ENCODE peak calls at places on chromosomes 4 and X, in five cellular contexts. I is astrocyte, N is upper lobe of left lung, F is aorta, W is cardiac muscle cell. K is an unnamed sample. For H3K4me1, the result is how much of the 10 kb centered on the place peaks cover.

GRCh38 chr4:24730256-24731001 is 64.9 kb upstream of the SOD3 start:
- DNase-seq in I (peak), N (peak), F (peak), W (no peak), K (peak)

GRCh38 chr4:56307423-56307822 is 79.9 kb downstream of the AASDH start:
- DNase-seq in I (peak), N (no peak), F (no peak), W (no peak), K (no peak)

GRCh38 chr4:157779084-157779483 is 393.7 kb downstream of the GASK1B start:
- DNase-seq in I (no peak), N (no peak), F (no peak), W (peak), K (no peak)

GRCh38 chrX:16743604-16744325 is 24.4 kb downstream of the SYAP1 start:
- DNase-seq in I (peak), N (no peak), F (no peak), W (no peak), K (no peak)

GRCh38 chr4:144905286-144905685 is 192.7 kb downstream of the ANAPC10 start:
- DNase-seq in I (no peak), N (no peak), F (no peak), W (peak), K (no peak)

GRCh38 chrX:13747836-13748235 is 13.3 kb downstream of the OFD1 start:
- DNase-seq in I (peak), N (no peak), F (no peak), W (peak), K (no peak)

GRCh38 chr4:4990329-4990728 is 28.9 kb downstream of the CYTL1 start:
- DNase-seq in I (no peak), N (no peak), F (no peak), W (no peak), K (no peak)

GRCh38 chrX:48923771-48924170 is 4.9 kb upstream of the PIM2 start:
- DNase-seq in I (no peak), N (no peak), F (no peak), W (no peak), K (no peak)

GRCh38 chr4:78622253-78622979 is 70.8 kb downstream of the ANXA3 start:
- DNase-seq in I (peak), N (no peak), F (no peak), W (no peak), K (no peak)

GRCh38 chr4:73315091-73315490 is 56.5 kb upstream of the ANKRD17 start:
- DNase-seq in I (peak), N (no peak), F (no peak), W (no peak), K (no peak)

DNA sequence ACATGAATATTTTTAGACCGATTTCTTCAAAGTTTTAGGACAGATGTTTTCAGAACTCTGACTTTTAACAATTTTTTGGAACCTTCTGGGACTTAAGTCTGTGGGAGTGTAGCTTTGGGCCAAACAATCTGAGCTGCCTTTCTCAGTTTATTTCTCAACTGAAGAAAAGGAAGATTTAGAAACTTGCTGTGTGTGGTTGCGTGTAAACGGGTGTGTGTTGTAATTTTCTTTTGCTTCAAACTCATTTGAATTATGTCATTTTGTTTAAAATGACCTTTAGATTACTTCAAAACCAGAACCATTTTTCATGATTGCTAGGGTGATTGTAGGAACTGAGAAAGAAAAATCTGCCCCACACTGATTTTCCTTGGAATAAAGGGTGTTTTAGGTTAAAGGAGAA is 577.7 kb upstream of the GALNTL6 start:
- DNase-seq in I (no peak), N (no peak), F (no peak), W (no peak), K (no peak)
- H3K4me1 ChIP-seq in I (under half), N (under half), F (under half), W (under half), K (under half)

DNA sequence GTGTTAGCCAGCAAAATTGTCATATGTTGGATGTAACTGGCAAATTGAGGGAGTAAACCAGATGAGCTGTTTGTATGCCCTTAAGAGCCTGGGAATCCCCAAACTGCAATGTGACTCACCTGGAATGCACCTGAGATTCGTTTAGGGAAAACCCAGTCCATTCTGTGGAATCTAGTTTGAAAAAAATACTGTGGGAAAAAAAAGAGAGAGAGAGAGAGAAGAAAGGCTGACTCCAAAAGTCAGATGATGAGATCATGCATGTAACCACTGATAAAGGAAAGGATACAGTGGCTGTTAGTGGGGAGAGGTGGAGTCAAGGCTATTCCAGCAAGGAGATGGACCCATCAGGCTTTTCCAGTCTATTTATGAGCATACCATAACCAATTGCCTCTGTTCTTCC is 48.5 kb downstream of the SLC9A7 start:
- DNase-seq in I (peak), N (no peak), F (no peak), W (no peak), K (no peak)
- H3K4me1 ChIP-seq in I (under half), N (under half), F (under half), W (under half), K (under half)

DNA sequence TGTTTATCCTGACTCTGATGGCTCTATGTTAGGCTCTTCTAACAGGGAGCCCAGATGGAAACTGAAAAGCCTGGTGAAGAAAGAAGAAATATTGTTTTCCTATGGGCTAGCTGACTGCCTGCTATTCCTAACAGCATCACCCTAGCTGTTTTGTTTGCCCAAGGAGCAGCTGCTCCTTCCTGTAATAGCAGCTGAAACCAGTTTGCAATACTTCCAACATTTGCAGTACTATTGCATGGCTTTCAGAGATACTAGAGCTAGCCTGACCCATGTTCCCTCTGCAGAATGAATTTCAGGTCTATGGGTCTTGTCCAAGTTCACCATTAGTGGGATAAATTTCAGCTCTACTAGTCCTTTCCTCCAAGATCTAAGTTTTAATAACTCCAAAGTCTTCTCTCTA is 495.2 kb downstream of the INPP4B start:
- DNase-seq in I (no peak), N (no peak), F (no peak), W (no peak), K (no peak)
- H3K4me1 ChIP-seq in I (under half), N (under half), F (under half), W (half or more), K (under half)

GRCh38 chr4:1223841-1224809 is 24.8 kb downstream of the CTBP1 start:
- DNase-seq in I (no peak), N (no peak), F (no peak), W (no peak), K (no peak)

GRCh38 chr4:1226167-1226514 is 22.8 kb downstream of the CTBP1 start:
- DNase-seq in I (no peak), N (no peak), F (no peak), W (no peak), K (peak)

GRCh38 chr4:1227817-1228216 is 21.1 kb downstream of the CTBP1 start:
- DNase-seq in I (no peak), N (no peak), F (no peak), W (no peak), K (no peak)

GRCh38 chr4:1226598-1226997 is 22.3 kb downstream of the CTBP1 start:
- DNase-seq in I (no peak), N (no peak), F (no peak), W (no peak), K (no peak)

GRCh38 chr4:1225272-1226166 is 23.4 kb downstream of the CTBP1 start:
- DNase-seq in I (no peak), N (no peak), F (no peak), W (no peak), K (no peak)
- H3K4me1 ChIP-seq in I (under half), N (under half), F (under half), W (under half), K (under half)

GRCh38 chr4:40258624-40259023 is 61.8 kb downstream of the RHOH start:
- DNase-seq in I (no peak), N (no peak), F (no peak), W (no peak), K (no peak)

GRCh38 chr4:40256329-40256728 is 59.5 kb downstream of the RHOH start:
- DNase-seq in I (no peak), N (no peak), F (no peak), W (no peak), K (no peak)

GRCh38 chr4:40255722-40256281 is 59.0 kb downstream of the RHOH start:
- DNase-seq in I (peak), N (no peak), F (no peak), W (no peak), K (no peak)

GRCh38 chr4:40253906-40254305 is 57.1 kb downstream of the RHOH start:
- DNase-seq in I (no peak), N (no peak), F (no peak), W (no peak), K (no peak)

DNA sequence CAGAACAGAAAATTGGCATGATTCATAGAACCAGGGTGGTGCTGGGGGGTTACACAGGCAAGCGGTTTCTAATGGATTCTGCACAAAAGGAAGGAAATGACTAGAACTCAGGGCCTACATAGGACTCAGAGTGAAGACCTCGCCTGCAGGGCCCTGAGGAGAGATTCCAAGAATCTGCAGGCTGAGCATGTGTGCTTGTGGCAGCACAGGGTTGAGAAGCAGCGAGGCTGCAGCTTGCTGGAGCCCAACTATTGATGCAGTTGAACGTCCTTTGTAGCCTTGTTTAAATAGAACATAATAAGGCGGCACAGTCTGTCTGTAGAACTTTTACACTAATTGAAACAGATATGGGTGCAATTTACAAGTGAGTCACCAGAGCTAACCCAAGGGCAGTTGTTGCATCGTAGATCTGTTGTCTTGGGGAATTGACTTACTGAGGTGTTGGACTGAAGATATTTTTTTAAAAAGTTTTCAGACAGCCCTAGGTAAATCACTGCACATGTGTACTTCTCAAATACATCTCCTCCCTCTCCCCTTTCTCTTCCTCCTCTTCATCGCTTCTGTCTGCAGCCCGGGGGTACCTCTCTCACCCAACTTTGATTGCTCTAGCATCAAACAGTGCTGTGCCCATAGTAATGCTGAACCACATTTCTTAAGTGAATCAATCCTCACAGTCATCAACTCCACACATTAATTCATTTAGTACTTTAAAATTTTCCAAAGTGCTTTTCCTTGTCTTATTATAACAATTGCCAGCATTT is 58.3 kb downstream of the RHOH start:
- DNase-seq in I (peak), N (no peak), F (no peak), W (no peak), K (no peak)
- H3K4me1 ChIP-seq in I (under half), N (under half), F (under half), W (under half), K (under half)

DNA sequence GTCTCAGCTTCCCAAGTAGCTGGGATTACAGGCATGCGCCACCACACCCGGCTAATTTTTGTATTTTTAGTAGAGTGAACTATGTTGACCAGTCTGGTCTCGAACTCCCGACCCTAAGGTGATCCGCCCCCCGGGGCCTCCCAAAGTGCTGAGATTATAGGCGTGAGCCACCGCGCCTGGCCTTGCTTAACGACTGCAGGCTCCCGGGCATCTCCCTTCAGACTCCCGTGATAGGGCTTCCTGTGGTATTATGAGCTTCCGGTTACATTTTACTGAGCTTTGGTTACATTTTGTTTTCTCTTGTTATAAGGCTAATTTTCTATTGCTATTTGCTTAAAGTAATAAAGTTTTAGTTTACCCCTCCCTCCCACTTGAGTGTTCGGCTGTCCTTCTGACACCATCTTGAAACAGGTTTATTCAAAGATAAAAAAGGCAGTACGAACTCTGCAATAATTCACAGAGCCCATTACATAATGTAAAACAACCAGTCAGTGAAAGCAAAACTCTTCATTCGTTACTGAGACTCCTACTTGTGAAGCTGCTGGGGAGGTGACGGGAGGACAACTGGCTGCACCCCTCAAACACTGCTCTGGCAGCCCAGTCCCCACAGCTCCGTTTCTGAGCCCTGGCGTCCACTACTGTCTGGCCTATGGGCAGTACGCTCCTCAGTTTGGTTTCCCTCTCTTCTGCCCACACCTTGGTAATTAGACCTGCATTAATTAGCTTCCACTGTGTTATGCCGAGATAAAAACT is 795.7 kb upstream of the SLIT2 start:
- DNase-seq in I (no peak), N (no peak), F (no peak), W (no peak), K (no peak)
- H3K4me1 ChIP-seq in I (under half), N (under half), F (under half), W (under half), K (under half)

K was measured in psoas muscle.